ENCODE peak calls at places on chromosomes 11 and 22, in six cellular contexts. T is CD8-positive, alpha-beta T cell; Y is pancreas; N is cardiac muscle cell; F is esophagus squamous epithelium; W is neural progenitor cell. P is an unnamed sample. For H3K9me3, the result is how much of the 10 kb centered on the place peaks cover.

GRCh38 chr11:85725510-85726258 is 39.7 kb upstream of the CCDC89 start:
- DNase-seq in T (no peak), Y (no peak), N (peak), F (no peak), W (no peak), P (no peak)

GRCh38 chr11:13135385-13136271 is 126.5 kb downstream of the RASSF10 start:
- DNase-seq in T (no peak), Y (no peak), N (peak), F (no peak), W (peak), P (no peak)

GRCh38 chr11:64347171-64347867 is 7.3 kb downstream of the CCDC88B start:
- DNase-seq in T (no peak), Y (no peak), N (no peak), F (no peak), W (no peak), P (no peak)

GRCh38 chr11:126079640-126080205 is 17.1 kb upstream of the CDON start:
- DNase-seq in T (no peak), Y (no peak), N (no peak), F (no peak), W (peak), P (no peak)

GRCh38 chr11:112057170-112057569 is 16.6 kb downstream of the PIH1D2 start:
- DNase-seq in T (no peak), Y (no peak), N (no peak), F (no peak), W (no peak), P (no peak)

GRCh38 chr11:123193742-123194141 is 1.3 kb downstream of the CLMP start:
- DNase-seq in T (no peak), Y (no peak), N (no peak), F (no peak), W (no peak), P (no peak)

GRCh38 chr11:127018683-127019279 is 18.2 kb upstream of the KIRREL3 start:
- DNase-seq in T (no peak), Y (peak), N (no peak), F (no peak), W (no peak), P (no peak)

GRCh38 chr11:68127791-68128681 is 6.8 kb upstream of the CHKA start:
- DNase-seq in T (no peak), Y (peak), N (peak), F (no peak), W (peak), P (peak)

GRCh38 chr22:32911526-32911925 is 110.0 kb downstream of the TIMP3 start:
- DNase-seq in T (no peak), Y (no peak), N (peak), F (no peak), W (no peak), P (no peak)

GRCh38 chr22:46732041-46732379 is 6.0 kb downstream of the CERK start:
- DNase-seq in T (no peak), Y (no peak), N (no peak), F (no peak), W (no peak), P (no peak)

GRCh38 chr11:125343732-125344131 is 152.3 kb downstream of the FEZ1 start:
- DNase-seq in T (no peak), Y (no peak), N (peak), F (no peak), W (no peak), P (no peak)

GRCh38 chr11:113840932-113841664 is 34.3 kb downstream of the USP28 start:
- DNase-seq in T (no peak), Y (no peak), N (no peak), F (no peak), W (no peak), P (no peak)

GRCh38 chr11:44811841-44812448 is 85.2 kb downstream of the TSPAN18 start:
- DNase-seq in T (no peak), Y (no peak), N (no peak), F (no peak), W (no peak), P (no peak)

GRCh38 chr11:108536783-108537182 is 38.6 kb upstream of the POGLUT3 start:
- DNase-seq in T (no peak), Y (no peak), N (no peak), F (no peak), W (no peak), P (no peak)

GRCh38 chr11:111502611-111503010 is 9.6 kb downstream of the BTG4 start:
- DNase-seq in T (no peak), Y (no peak), N (no peak), F (no peak), W (no peak), P (no peak)

GRCh38 chr22:43634316-43634715 is 177.8 kb downstream of the EFCAB6 start:
- DNase-seq in T (no peak), Y (no peak), N (no peak), F (no peak), W (no peak), P (no peak)

GRCh38 chr11:128291835-128292234 is 295.5 kb downstream of the ETS1 start:
- DNase-seq in T (peak), Y (no peak), N (no peak), F (no peak), W (no peak), P (peak)

GRCh38 chr22:25757686-25758085 is 15.7 kb downstream of the MYO18B start:
- DNase-seq in T (no peak), Y (no peak), N (no peak), F (no peak), W (no peak), P (no peak)

GRCh38 chr11:23280088-23280487 is 419.8 kb upstream of the CCDC179 start:
- DNase-seq in T (no peak), Y (no peak), N (peak), F (no peak), W (no peak), P (no peak)

GRCh38 chr11:78080818-78081495 is 1.3 kb upstream of the NDUFC2 start:
- DNase-seq in T (no peak), Y (no peak), N (peak), F (no peak), W (no peak), P (no peak)

GRCh38 chr22:40491990-40492631 is 121.7 kb downstream of the SGSM3 start:
- DNase-seq in T (no peak), Y (no peak), N (peak), F (no peak), W (no peak), P (no peak)

GRCh38 chr11:12269104-12269441 is 108.3 kb upstream of the PARVA start:
- DNase-seq in T (no peak), Y (peak), N (peak), F (no peak), W (no peak), P (no peak)

GRCh38 chr22:41132555-41132954 is 40.2 kb downstream of the EP300 start:
- DNase-seq in T (no peak), Y (no peak), N (no peak), F (no peak), W (no peak), P (no peak)

GRCh38 chr11:134686418-134686817 is 274.4 kb upstream of the B3GAT1 start:
- DNase-seq in T (no peak), Y (no peak), N (no peak), F (no peak), W (peak), P (no peak)

GRCh38 chr11:8779732-8780131 is 97.1 kb downstream of the RPL27A start:
- DNase-seq in T (no peak), Y (no peak), N (no peak), F (no peak), W (no peak), P (no peak)
- H3K27ac ChIP-seq in T (no peak), Y (no peak), N (no peak), F (peak), W (no peak), P (peak)

DNA sequence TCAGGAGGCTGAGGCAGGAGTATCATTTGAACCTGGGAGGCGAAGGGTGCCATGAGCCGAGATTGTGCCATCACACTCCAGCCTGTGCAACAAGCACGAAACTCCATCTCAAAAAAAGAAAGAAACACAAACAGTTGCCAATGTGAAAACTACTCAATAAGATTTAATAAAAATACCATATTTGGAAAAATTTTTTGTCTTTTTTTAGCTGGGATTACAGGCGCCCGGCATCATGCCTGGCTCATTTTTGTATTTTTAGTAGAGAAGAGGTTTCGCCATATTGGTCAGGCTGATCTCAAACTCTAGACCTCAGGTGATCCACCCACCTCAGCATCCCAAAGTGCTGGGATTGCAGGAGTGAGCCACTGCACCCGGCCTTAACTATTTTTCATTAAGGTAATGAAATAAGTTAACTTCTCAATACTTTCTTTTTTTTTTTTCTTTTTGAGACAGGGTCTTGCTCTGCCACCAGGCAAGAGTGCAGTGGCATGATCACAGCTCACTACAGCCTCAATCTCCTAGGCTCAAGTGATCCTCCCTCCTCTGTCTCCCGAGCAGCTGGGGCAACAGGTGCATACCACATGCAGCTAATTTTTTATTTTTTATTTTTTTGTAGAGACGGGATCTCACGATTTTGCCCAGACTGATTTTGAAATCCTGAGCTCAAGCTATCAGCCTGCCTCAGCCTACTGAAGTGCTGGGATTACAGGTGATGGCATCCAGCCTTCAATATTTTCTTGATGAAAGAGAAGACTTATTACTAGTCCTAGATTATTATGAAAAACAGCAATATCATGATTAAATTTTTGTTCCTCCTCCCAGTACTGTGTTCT is 4746.2 kb upstream of the OR11H1 start:
- DNase-seq in T (no peak), Y (no peak), N (no peak), F (no peak), W (no peak), P (no peak)
- H3K9me3 ChIP-seq in T (under half), Y (under half), N (under half), F (under half), W (under half), P (under half)

DNA sequence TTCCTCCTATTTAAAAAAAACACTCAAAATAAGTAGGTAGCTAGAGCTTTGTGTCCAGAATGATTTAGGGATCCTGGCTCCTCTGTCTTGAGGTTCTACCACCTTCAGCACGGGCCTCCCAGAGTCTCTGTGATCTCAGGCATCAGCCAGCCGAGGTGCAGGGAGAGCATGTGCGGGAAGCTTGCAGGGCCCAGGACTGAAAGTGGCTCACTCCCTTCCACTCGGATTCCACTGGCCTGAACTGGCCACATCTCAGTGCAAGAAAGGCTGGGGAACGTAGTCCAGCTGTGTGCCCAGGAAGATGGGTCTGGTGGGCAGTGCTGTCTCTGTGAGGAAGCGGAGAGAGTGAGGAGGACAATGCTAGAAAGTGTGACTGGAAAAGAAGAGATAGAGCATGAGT is 68.3 kb upstream of the MYOD1 start:
- DNase-seq in T (no peak), Y (no peak), N (no peak), F (no peak), W (no peak), P (no peak)
- H3K27ac ChIP-seq in T (no peak), Y (no peak), N (no peak), F (no peak), W (no peak), P (no peak)

GRCh38 chr11:15485432-15485831 is 370.7 kb downstream of the INSC start:
- DNase-seq in T (no peak), Y (no peak), N (no peak), F (no peak), W (no peak), P (no peak)
- H3K9me3 ChIP-seq in T (under half), Y (under half), N (under half), F (under half), W (under half), P (under half)

GRCh38 chr11:69411257-69411924 is 70.1 kb upstream of the LINC01488 start:
- DNase-seq in T (no peak), Y (no peak), N (no peak), F (no peak), W (no peak), P (no peak)
- H3K27ac ChIP-seq in T (no peak), Y (no peak), N (no peak), F (no peak), W (no peak), P (no peak)

GRCh38 chr11:70924108-70924507 is 328.3 kb downstream of the SHANK2 start:
- DNase-seq in T (no peak), Y (no peak), N (no peak), F (no peak), W (no peak), P (no peak)
- H3K9me3 ChIP-seq in T (under half), Y (under half), N (under half), F (under half), W (under half), P (under half)

GRCh38 chr11:119365071-119365591 is 16.4 kb downstream of the USP2 start:
- DNase-seq in T (no peak), Y (no peak), N (no peak), F (no peak), W (no peak), P (no peak)

GRCh38 chr11:119362741-119363080 is 16.2 kb upstream of the MFRP start:
- DNase-seq in T (no peak), Y (no peak), N (no peak), F (no peak), W (no peak), P (no peak)

GRCh38 chr11:119361961-119362725 is 15.6 kb upstream of the MFRP start:
- DNase-seq in T (no peak), Y (peak), N (no peak), F (no peak), W (no peak), P (no peak)

GRCh38 chr11:119363874-119364590 is 17.5 kb downstream of the USP2 start:
- DNase-seq in T (no peak), Y (peak), N (peak), F (no peak), W (peak), P (peak)

GRCh38 chr11:119363081-119363861 is 16.8 kb upstream of the MFRP start:
- DNase-seq in T (no peak), Y (peak), N (no peak), F (no peak), W (no peak), P (no peak)
- H3K27ac ChIP-seq in T (no peak), Y (peak), N (peak), F (peak), W (no peak), P (peak)

DNA sequence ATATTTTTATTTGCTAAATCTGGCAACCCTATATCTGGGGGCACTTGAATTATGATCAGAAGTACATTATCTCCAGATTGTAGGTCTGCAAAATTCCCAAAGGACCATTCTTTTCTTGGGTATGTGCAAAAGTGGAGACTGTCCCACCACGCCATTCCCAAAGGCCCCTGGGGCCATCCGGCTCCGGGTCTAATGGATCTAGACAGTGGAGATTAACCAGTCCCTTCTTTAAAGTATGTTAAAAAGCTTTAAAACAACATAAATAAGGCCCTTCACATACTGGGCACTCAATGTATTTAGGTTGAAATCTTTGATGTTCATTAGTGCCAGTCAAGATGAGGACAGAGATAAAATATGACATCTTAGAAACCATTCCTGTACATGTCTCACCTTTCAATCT is 124.1 kb downstream of the MAML2 start:
- DNase-seq in T (no peak), Y (no peak), N (no peak), F (no peak), W (no peak), P (no peak)
- H3K9me3 ChIP-seq in T (under half), Y (under half), N (under half), F (under half), W (under half), P (under half)

GRCh38 chr11:3860360-3860759 is 4.9 kb downstream of the STIM1 start:
- DNase-seq in T (no peak), Y (no peak), N (no peak), F (no peak), W (no peak), P (no peak)
- H3K27ac ChIP-seq in T (peak), Y (peak), N (no peak), F (peak), W (no peak), P (peak)

GRCh38 chr22:48782326-48782725 is 1045.3 kb downstream of the BRD1 start:
- DNase-seq in T (no peak), Y (no peak), N (no peak), F (no peak), W (no peak), P (no peak)
- H3K9me3 ChIP-seq in T (under half), Y (under half), N (under half), F (under half), W (under half), P (under half)